ENCODE peak calls at places on chromosomes 16 and 17, in six cellular contexts. R is mammary epithelial cell, Z is GM12864, H is choroid plexus epithelial cell, B is fibroblast of lung, P is esophagus squamous epithelium. D is an unnamed sample.

GRCh38 chr16:79605999-79606398 is 5.5 kb upstream of the MAF start:
- DNase-seq in Z (peak), H (peak), R (peak), P (no peak), B (no peak), D (no peak)

GRCh38 chr17:45248132-45248936 is 13.6 kb downstream of the SPATA32 start:
- DNase-seq in P (no peak), H (peak), B (no peak), Z (no peak), R (peak), D (peak)

GRCh38 chr17:59641799-59642484 is 22.2 kb downstream of the CLTC start:
- DNase-seq in R (no peak), P (no peak), B (no peak), Z (peak), H (no peak), D (no peak)

GRCh38 chr16:58658796-58659211 is 25.8 kb downstream of the SLC38A7 start:
- DNase-seq in H (peak), B (peak), P (no peak), Z (no peak), R (no peak), D (no peak)

GRCh38 chr17:40417258-40417608 is 463 bp downstream of the TOP2A start:
- DNase-seq in P (no peak), R (no peak), H (peak), B (no peak), Z (no peak), D (no peak)

GRCh38 chr16:57284206-57284951 is at the start of gene PLLP:
- DNase-seq in P (no peak), R (peak), B (peak), Z (no peak), H (peak), D (peak)

GRCh38 chr16:72198641-72199250 is 26.8 kb upstream of the PMFBP1 start:
- DNase-seq in R (no peak), B (no peak), Z (no peak), H (no peak), P (no peak), D (no peak)

GRCh38 chr16:58584831-58585505 is 44.7 kb downstream of the CNOT1 start:
- DNase-seq in Z (no peak), H (peak), P (no peak), B (no peak), R (no peak), D (no peak)

GRCh38 chr17:34578656-34579016 is 746 bp upstream of the TMEM132E start:
- DNase-seq in H (no peak), P (no peak), B (no peak), Z (no peak), R (no peak), D (no peak)

GRCh38 chr16:55010492-55011260 is 80.0 kb downstream of the IRX5 start:
- DNase-seq in Z (no peak), B (no peak), R (no peak), P (no peak), H (no peak), D (no peak)

GRCh38 chr17:56699186-56699895 is 105.8 kb downstream of the NOG start:
- DNase-seq in H (peak), R (peak), Z (no peak), B (peak), P (no peak), D (peak)

GRCh38 chr17:16652847-16653366 is 743 bp downstream of the ZNF624 start:
- DNase-seq in B (peak), H (peak), Z (no peak), R (no peak), P (no peak), D (no peak)

GRCh38 chr17:12040478-12040877 is 19.8 kb downstream of the MAP2K4 start:
- DNase-seq in B (no peak), H (no peak), Z (no peak), P (no peak), R (peak), D (no peak)

GRCh38 chr17:49431743-49432142 is 17.1 kb upstream of the PHB1 start:
- DNase-seq in P (no peak), B (no peak), Z (no peak), R (no peak), H (no peak), D (no peak)

GRCh38 chr17:8117980-8118768 is at the start of gene ALOXE3:
- DNase-seq in Z (no peak), H (peak), B (peak), R (peak), P (no peak), D (peak)
- H3K4me3 ChIP-seq in Z (peak), H (peak), B (peak), R (peak), P (peak), D (peak)

GRCh38 chr16:86316967-86317616 is 193.2 kb upstream of the FOXF1 start:
- DNase-seq in Z (no peak), B (no peak), R (no peak), H (no peak), P (no peak), D (no peak)
- TF ChIP-seq CTCF in Z (no peak), B (no peak), R (no peak), H (no peak), P (no peak), D (no peak)

GRCh38 chr16:81752876-81753227 is 26.2 kb upstream of the PLCG2 start:
- DNase-seq in R (no peak), P (no peak), H (no peak), B (no peak), Z (no peak), D (no peak)

GRCh38 chr16:81755915-81756644 is 23.0 kb upstream of the PLCG2 start:
- DNase-seq in R (no peak), Z (no peak), P (no peak), H (no peak), B (no peak), D (peak)

GRCh38 chr16:81754810-81755209 is 24.3 kb upstream of the PLCG2 start:
- DNase-seq in Z (no peak), B (no peak), H (no peak), R (no peak), P (no peak), D (no peak)

GRCh38 chr16:81758376-81758775 is 20.7 kb upstream of the PLCG2 start:
- DNase-seq in Z (no peak), P (no peak), R (peak), B (no peak), H (peak), D (no peak)
- H3K4me3 ChIP-seq in Z (no peak), P (no peak), R (no peak), B (no peak), H (no peak), D (no peak)

DNA sequence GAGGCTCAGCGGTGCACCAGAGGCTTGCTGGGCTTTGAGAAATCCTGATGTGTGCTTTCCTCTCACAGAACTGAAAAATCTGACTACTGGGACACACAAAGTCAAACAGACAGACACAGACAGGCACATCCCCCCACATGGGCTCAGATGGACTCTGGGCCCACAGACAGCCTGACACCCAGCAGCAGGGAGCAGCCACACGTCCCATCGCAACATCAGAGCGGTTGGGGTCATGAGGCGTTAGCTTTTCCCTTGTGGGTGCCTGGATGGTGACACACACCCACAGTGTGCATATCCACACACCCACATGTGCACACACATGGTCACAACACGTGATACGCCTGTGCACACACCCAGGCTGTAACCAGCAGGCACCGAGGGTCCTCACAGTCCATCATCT is 6.3 kb downstream of the SPNS3 start:
- DNase-seq in P (no peak), B (no peak), H (no peak), R (no peak), Z (no peak), D (no peak)
- TF ChIP-seq CTCF in P (no peak), B (no peak), H (no peak), R (no peak), Z (no peak), D (no peak)

GRCh38 chr17:30396129-30396528 is 17.4 kb downstream of the CPD start:
- DNase-seq in Z (no peak), R (no peak), B (no peak), H (no peak), P (no peak), D (no peak)

GRCh38 chr17:30398328-30399041 is 19.8 kb downstream of the CPD start:
- DNase-seq in R (no peak), H (no peak), B (no peak), Z (no peak), P (no peak), D (no peak)

GRCh38 chr17:30396612-30397011 is 17.9 kb downstream of the CPD start:
- DNase-seq in B (no peak), H (no peak), Z (no peak), R (no peak), P (no peak), D (no peak)

GRCh38 chr17:30405161-30405560 is 26.4 kb downstream of the CPD start:
- DNase-seq in H (no peak), B (no peak), R (no peak), Z (no peak), P (no peak), D (no peak)

GRCh38 chr17:30401097-30401496 is 22.4 kb downstream of the CPD start:
- DNase-seq in R (no peak), H (no peak), Z (no peak), P (no peak), B (no peak), D (no peak)
- H3K4me3 ChIP-seq in R (no peak), H (no peak), Z (no peak), P (no peak), B (no peak), D (no peak)

DNA sequence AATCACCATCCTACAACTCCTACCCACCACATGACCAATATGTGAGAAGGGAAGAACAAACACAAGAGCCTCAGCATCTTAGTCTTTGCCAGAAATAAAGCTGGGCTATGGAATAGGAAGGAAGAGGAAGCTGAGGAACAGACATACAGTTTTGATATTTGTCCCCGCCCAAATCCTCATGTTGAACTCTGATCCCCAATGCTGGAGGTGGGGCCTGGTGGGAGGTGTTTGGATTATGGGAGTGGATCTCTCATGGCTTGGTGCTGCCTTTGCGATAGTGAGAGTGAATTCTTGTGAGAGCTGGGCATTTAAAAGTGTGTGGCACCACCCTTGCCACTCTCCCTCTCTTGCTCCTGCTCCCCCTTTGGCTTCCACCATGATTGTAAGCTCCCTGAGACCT is 52.4 kb upstream of the NLK start:
- DNase-seq in H (no peak), P (no peak), Z (no peak), B (no peak), R (no peak), D (no peak)
- TF ChIP-seq CTCF in H (no peak), P (no peak), Z (no peak), B (no peak), R (no peak), D (no peak)

DNA sequence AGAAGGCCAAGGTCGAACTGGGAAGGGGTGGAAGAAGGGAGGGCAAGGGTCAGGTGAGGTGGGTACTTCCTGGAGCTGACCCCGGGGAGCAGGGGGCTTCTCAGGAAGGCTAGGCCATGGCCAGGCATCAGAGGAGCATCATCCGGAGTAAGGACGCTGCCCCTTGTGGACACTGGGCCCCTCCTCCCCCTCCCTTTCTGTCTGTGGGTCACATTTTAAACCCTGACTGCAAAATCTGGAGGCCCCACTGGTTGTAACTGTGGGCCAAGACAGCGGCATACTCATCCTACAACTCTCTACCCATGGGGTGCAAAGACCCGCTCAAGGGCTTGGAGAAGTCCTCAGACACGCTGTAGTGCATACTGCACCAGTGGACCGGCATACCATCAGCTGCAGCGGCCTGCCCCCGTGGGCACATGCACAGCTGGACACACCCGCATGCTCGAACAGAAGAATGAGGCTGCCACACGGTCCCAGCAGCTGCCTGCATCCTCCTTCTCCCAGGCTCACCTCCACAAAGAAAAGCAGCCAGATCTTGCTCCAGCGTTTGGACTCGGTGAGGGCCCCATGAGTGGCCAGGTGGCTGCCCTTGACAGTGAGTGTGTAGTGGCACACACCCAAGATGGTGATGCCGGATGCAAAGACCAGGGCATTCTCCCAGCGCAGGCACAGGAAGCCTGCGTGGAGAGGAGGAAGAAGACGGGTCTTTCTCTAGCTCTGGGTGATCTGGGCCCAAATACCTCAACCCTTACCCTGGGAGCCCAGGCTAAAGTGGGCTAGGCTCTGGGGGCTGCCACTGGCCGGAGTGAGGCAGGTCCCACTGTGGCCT is 1.2 kb downstream of the FADS6 start:
- DNase-seq in R (no peak), Z (no peak), H (no peak), P (no peak), B (no peak), D (peak)
- H3K4me3 ChIP-seq in R (no peak), Z (no peak), H (no peak), P (peak), B (no peak), D (no peak)

GRCh38 chr16:50822671-50823070 is 80.8 kb downstream of the CYLD start:
- DNase-seq in P (no peak), B (no peak), H (no peak), Z (no peak), R (no peak), D (no peak)

GRCh38 chr16:50820225-50820624 is 78.3 kb downstream of the CYLD start:
- DNase-seq in B (no peak), P (no peak), H (no peak), Z (no peak), R (no peak), D (no peak)

GRCh38 chr16:50819706-50820105 is 77.8 kb downstream of the CYLD start:
- DNase-seq in P (no peak), Z (no peak), R (no peak), B (no peak), H (no peak), D (no peak)

GRCh38 chr16:50818380-50818779 is 76.5 kb downstream of the CYLD start:
- DNase-seq in R (no peak), H (no peak), B (no peak), Z (no peak), P (no peak), D (no peak)

DNA sequence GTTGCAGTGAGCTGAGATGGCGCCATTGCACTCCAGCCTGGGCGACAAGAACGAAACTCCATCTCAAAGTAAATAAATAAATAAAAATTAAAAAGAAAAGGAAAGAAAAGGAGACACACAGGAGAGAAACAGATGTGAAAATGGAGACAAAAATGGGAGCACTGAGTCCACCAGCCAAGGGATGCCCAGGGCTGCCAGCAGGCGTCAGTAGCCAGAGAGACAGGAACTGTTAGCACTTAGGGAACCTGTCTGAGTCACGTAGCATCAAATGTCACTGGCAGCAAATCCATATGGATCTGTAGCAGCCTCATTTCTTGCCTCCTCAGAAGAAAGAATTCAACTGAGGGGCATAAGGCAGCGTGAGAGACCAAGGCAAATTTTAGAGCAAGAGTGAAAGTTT is 79.7 kb downstream of the CYLD start:
- DNase-seq in H (no peak), P (no peak), B (no peak), R (no peak), Z (no peak), D (no peak)
- TF ChIP-seq CTCF in H (peak), P (no peak), B (no peak), R (peak), Z (peak), D (no peak)